ENCODE peak calls at places on chromosomes 7 and 10, in seven cellular contexts. Y is ureter, B is nephron progenitor cell, N is GM03348, D is amniotic epithelial cell, W is AG08396, Z is T-helper 2 cell. G is an unnamed sample.
A peak's percentile ranks its signal among the peaks of the same experiment; 100 is the strongest.

GRCh38 chr10:84715911-84716310 is 387.5 kb downstream of the CCSER2 start:
- DNase-seq in Z (no peak), W (peak; percentile 15), N (peak; percentile 26), D (no peak), B (peak; percentile 43), Y (no peak), G (no peak)

GRCh38 chr10:104209575-104210198 is 22.5 kb downstream of the CFAP43 start:
- DNase-seq in D (peak; percentile 27), W (peak; percentile 46), Y (peak; percentile 50), Z (peak; percentile 7), B (peak; percentile 34), N (peak; percentile 64), G (no peak)

GRCh38 chr7:1357601-1358271 is 101.5 kb downstream of the MICALL2 start:
- DNase-seq in N (no peak), D (peak; percentile 4), W (no peak), Y (no peak), B (no peak), Z (no peak), G (no peak)

GRCh38 chr10:1041514-1041913 is 7.4 kb downstream of the IDI1 start:
- DNase-seq in D (no peak), Z (no peak), B (no peak), Y (no peak), N (no peak), W (no peak), G (no peak)

GRCh38 chr7:27242580-27243339 is at the start of gene EVX1:
- DNase-seq in W (no peak), D (no peak), B (peak; percentile 43), Z (peak; percentile 26), N (peak; percentile 33), Y (no peak), G (no peak)

GRCh38 chr7:43480581-43480980 is 102.3 kb upstream of the STK17A start:
- DNase-seq in D (peak; percentile 60), Z (no peak), W (no peak), N (no peak), Y (no peak), B (no peak), G (no peak)

GRCh38 chr7:46115410-46115809 is 194.3 kb upstream of the IGFBP3 start:
- DNase-seq in Z (no peak), Y (no peak), B (no peak), W (no peak), N (no peak), D (peak; percentile 34), G (no peak)

GRCh38 chr7:158754746-158755444 is 50.3 kb upstream of the NCAPG2 start:
- DNase-seq in Z (no peak), N (no peak), W (no peak), B (no peak), Y (no peak), D (peak; percentile 27), G (no peak)

GRCh38 chr7:30634634-30635201 is 40.0 kb downstream of the GARS1 start:
- DNase-seq in Y (no peak), B (no peak), N (no peak), D (no peak), W (no peak), Z (no peak), G (no peak)

GRCh38 chr10:69426376-69426727 is 9.6 kb upstream of the TACR2 start:
- DNase-seq in B (no peak), Z (no peak), W (no peak), D (peak; percentile 61), Y (no peak), N (no peak), G (no peak)

GRCh38 chr7:67937717-67938191 is 941.1 kb downstream of the TYW1 start:
- DNase-seq in Z (no peak), W (no peak), B (no peak), Y (no peak), N (peak; percentile 62), D (peak; percentile 1), G (no peak)

GRCh38 chr10:29277296-29277695 is 11.6 kb upstream of the LYZL1 start:
- DNase-seq in Y (no peak), Z (no peak), B (no peak), W (no peak), D (no peak), N (no peak), G (no peak)

GRCh38 chr7:30519122-30519521 is 14.5 kb upstream of the GGCT start:
- DNase-seq in D (no peak), W (no peak), B (no peak), N (no peak), Z (no peak), Y (no peak), G (no peak)

GRCh38 chr10:59393349-59393748 is 31.0 kb upstream of the FAM13C start:
- DNase-seq in Y (no peak), Z (no peak), W (no peak), N (no peak), B (no peak), D (no peak), G (no peak)

GRCh38 chr7:120218702-120219101 is 54.3 kb upstream of the KCND2 start:
- DNase-seq in D (peak; percentile 69), W (no peak), Z (no peak), N (peak; percentile 46), B (no peak), Y (no peak), G (no peak)

G was measured in coronary artery.